ENCODE peak calls at places on chromosome 4, in nine cellular contexts. Y is mucosa of descending colon, L is MCF 10A, T is endothelial cell of umbilical vein, J is psoas muscle, F is upper lobe of right lung, B is activated B cell treated with CpG ODN at 0.5 μM for 24 hours, M is bronchial epithelial cell, I is GM06990. Z is an unnamed sample.

GRCh38 chr4:39544580-39545315 is 17.5 kb upstream of the UGDH start:
- DNase-seq in T (no peak), Y (no peak), B (no peak), J (no peak), F (no peak), M (no peak), L (no peak), I (no peak), Z (no peak)

GRCh38 chr4:155220025-155220424 is 11.6 kb downstream of the NPY2R start:
- DNase-seq in M (peak), B (no peak), I (no peak), Y (no peak), F (no peak), J (no peak), L (no peak), T (no peak), Z (no peak)

GRCh38 chr4:25889626-25890025 is 24.4 kb upstream of the SMIM20 start:
- DNase-seq in I (no peak), B (no peak), M (no peak), L (no peak), T (no peak), Y (no peak), J (no peak), F (no peak), Z (no peak)

GRCh38 chr4:140102406-140102805 is 51.6 kb downstream of the MAML3 start:
- DNase-seq in B (no peak), M (peak), F (no peak), J (no peak), Y (no peak), I (no peak), L (no peak), T (no peak), Z (no peak)

GRCh38 chr4:94419549-94419948 is 32.2 kb upstream of the PDLIM5 start:
- DNase-seq in I (no peak), T (no peak), F (no peak), L (no peak), M (no peak), B (no peak), Y (no peak), J (no peak), Z (no peak)

GRCh38 chr4:138609943-138610350 is 367.8 kb upstream of the SLC7A11 start:
- DNase-seq in J (no peak), M (no peak), T (no peak), F (no peak), L (peak), Y (no peak), I (no peak), B (no peak), Z (no peak)

GRCh38 chr4:109465065-109465464 is 31.4 kb downstream of the SEC24B start:
- DNase-seq in T (no peak), B (no peak), Y (no peak), J (no peak), F (no peak), M (no peak), I (no peak), L (peak), Z (no peak)

GRCh38 chr4:13378973-13379759 is 105.0 kb downstream of the RAB28 start:
- DNase-seq in T (no peak), B (no peak), L (no peak), J (no peak), Y (no peak), M (no peak), F (no peak), I (peak), Z (no peak)

GRCh38 chr4:163707873-163708272 is 213.4 kb downstream of the TMA16 start:
- DNase-seq in B (no peak), J (no peak), L (no peak), F (no peak), Y (no peak), T (no peak), I (no peak), M (no peak), Z (no peak)

GRCh38 chr4:38491854-38492478 is 172.0 kb upstream of the KLF3 start:
- DNase-seq in I (no peak), J (no peak), M (no peak), B (no peak), L (no peak), F (no peak), T (no peak), Y (no peak), Z (no peak)

GRCh38 chr4:85587952-85588351 is 113.0 kb downstream of the ARHGAP24 start:
- DNase-seq in M (no peak), J (no peak), I (no peak), B (no peak), Y (no peak), F (no peak), L (no peak), T (no peak), Z (no peak)

GRCh38 chr4:126678608-126679007 is 954.1 kb upstream of the INTU start:
- DNase-seq in Y (no peak), L (no peak), B (no peak), J (no peak), T (no peak), F (no peak), I (no peak), M (no peak), Z (no peak)

GRCh38 chr4:14787894-14788293 is 214.4 kb upstream of the CPEB2 start:
- DNase-seq in I (no peak), Y (no peak), L (peak), J (no peak), F (no peak), M (peak), B (no peak), T (peak), Z (no peak)

GRCh38 chr4:122118243-122118642 is 33.9 kb upstream of the BLTP1 start:
- DNase-seq in I (no peak), M (no peak), L (no peak), F (no peak), Y (no peak), T (no peak), J (no peak), B (no peak), Z (no peak)

GRCh38 chr4:116866116-116866515 is 219.3 kb downstream of the TRAM1L1 start:
- DNase-seq in I (no peak), M (no peak), B (no peak), L (peak), T (no peak), Y (no peak), F (no peak), J (no peak), Z (no peak)

GRCh38 chr4:15781427-15782095 is 3.4 kb downstream of the CD38 start:
- DNase-seq in Y (no peak), J (no peak), L (peak), M (peak), F (no peak), B (no peak), I (peak), T (no peak), Z (peak)

GRCh38 chr4:7552466-7552865 is 117.7 kb upstream of the PSAPL1 start:
- DNase-seq in J (no peak), I (no peak), Y (no peak), T (no peak), B (no peak), M (no peak), F (no peak), L (no peak), Z (no peak)

GRCh38 chr4:113998531-113998930 is 19.1 kb upstream of the ARSJ start:
- DNase-seq in Y (no peak), I (no peak), F (no peak), J (no peak), T (no peak), M (no peak), B (no peak), L (no peak), Z (no peak)

GRCh38 chr4:61200195-61200990 is at the start of gene ADGRL3:
- DNase-seq in F (no peak), B (no peak), I (no peak), J (peak), T (no peak), M (no peak), Y (no peak), L (peak), Z (no peak)

GRCh38 chr4:186792994-186793393 is 69.3 kb upstream of the FAT1 start:
- DNase-seq in I (no peak), T (no peak), B (no peak), J (no peak), F (no peak), Y (no peak), M (no peak), L (no peak), Z (no peak)

GRCh38 chr4:151276787-151277557 is at the start of gene PRSS48:
- DNase-seq in B (no peak), F (peak), Y (no peak), J (peak), M (peak), I (peak), L (peak), T (peak), Z (no peak)

GRCh38 chr4:168654206-168655174 is 157.6 kb downstream of the PALLD start:
- DNase-seq in J (no peak), M (peak), I (no peak), F (no peak), T (no peak), L (peak), Y (peak), B (no peak), Z (no peak)

GRCh38 chr4:44961001-44961755 is 234.8 kb upstream of the GNPDA2 start:
- DNase-seq in M (peak), L (no peak), T (no peak), B (no peak), J (no peak), F (no peak), Y (no peak), I (no peak), Z (no peak)

GRCh38 chr4:121535351-121535750 is 154.5 kb upstream of the QRFPR start:
- DNase-seq in M (no peak), J (no peak), T (no peak), Y (no peak), I (no peak), L (no peak), B (no peak), F (no peak), Z (no peak)

GRCh38 chr4:186902361-186902760 is 178.7 kb upstream of the FAT1 start:
- DNase-seq in Y (no peak), J (no peak), M (no peak), I (no peak), F (no peak), L (no peak), T (no peak), B (no peak), Z (no peak)

GRCh38 chr4:177460460-177460859 is 18.2 kb upstream of the AGA start:
- DNase-seq in T (no peak), I (no peak), F (no peak), Y (no peak), M (no peak), L (no peak), J (no peak), B (no peak), Z (no peak)

GRCh38 chr4:69066945-69067344 is 29.3 kb upstream of the UGT2B7 start:
- DNase-seq in F (no peak), T (peak), M (peak), B (no peak), J (no peak), I (no peak), L (peak), Y (no peak), Z (no peak)

GRCh38 chr4:137705171-137705783 is 173.0 kb upstream of the PCDH18 start:
- DNase-seq in I (no peak), M (peak), T (no peak), Y (no peak), B (no peak), F (no peak), J (no peak), L (peak), Z (no peak)

GRCh38 chr4:117134386-117134785 is 49.0 kb upstream of the TRAM1L1 start:
- DNase-seq in Y (no peak), T (peak), L (peak), J (no peak), F (no peak), B (no peak), M (peak), I (no peak), Z (no peak)

GRCh38 chr4:154491731-154492249 is at the start of gene DCHS2:
- DNase-seq in T (no peak), F (no peak), J (peak), M (no peak), I (peak), L (no peak), Y (peak), B (no peak), Z (no peak)

GRCh38 chr4:83931659-83932058 is 395.8 kb downstream of the GPAT3 start:
- DNase-seq in Y (no peak), J (no peak), B (no peak), F (no peak), T (no peak), M (no peak), L (no peak), I (no peak), Z (no peak)

GRCh38 chr4:124279741-124280140 is 432.8 kb downstream of the ANKRD50 start:
- DNase-seq in J (no peak), L (no peak), I (no peak), Y (no peak), B (no peak), T (no peak), F (no peak), M (no peak), Z (no peak)

GRCh38 chr4:26269038-26269437 is 51.8 kb upstream of the RBPJ start:
- DNase-seq in M (no peak), I (no peak), B (no peak), J (no peak), F (no peak), T (no peak), Y (no peak), L (no peak), Z (no peak)

GRCh38 chr4:66574145-66574978 is 904.1 kb upstream of the EPHA5 start:
- DNase-seq in I (no peak), F (no peak), L (peak), M (no peak), T (no peak), J (no peak), Y (no peak), B (no peak), Z (no peak)

GRCh38 chr4:154620111-154620510 is 7.7 kb upstream of the FGG start:
- DNase-seq in F (no peak), I (no peak), Y (no peak), T (no peak), L (no peak), B (no peak), M (no peak), J (no peak), Z (no peak)

GRCh38 chr4:4430492-4431195 is 43.7 kb downstream of the NSG1 start:
- DNase-seq in M (peak), Y (no peak), F (no peak), L (peak), I (no peak), B (no peak), J (no peak), T (peak), Z (no peak)

GRCh38 chr4:26028133-26028792 is 114.2 kb downstream of the SMIM20 start:
- DNase-seq in L (no peak), B (no peak), I (no peak), T (no peak), F (no peak), Y (no peak), J (no peak), M (no peak), Z (no peak)

GRCh38 chr4:4364486-4365208 is 22.3 kb upstream of the NSG1 start:
- DNase-seq in L (no peak), B (no peak), M (no peak), F (no peak), J (no peak), T (no peak), I (no peak), Y (no peak), Z (no peak)

GRCh38 chr4:29131304-29131703 is 1588.9 kb upstream of the PCDH7 start:
- DNase-seq in B (no peak), T (no peak), J (no peak), L (peak), I (no peak), F (no peak), Y (no peak), M (no peak), Z (no peak)
- TF ChIP-seq CTCF in B (no peak), T (no peak), J (no peak), L (no peak), I (no peak), F (no peak), Y (no peak), M (no peak), Z (no peak)

DNA sequence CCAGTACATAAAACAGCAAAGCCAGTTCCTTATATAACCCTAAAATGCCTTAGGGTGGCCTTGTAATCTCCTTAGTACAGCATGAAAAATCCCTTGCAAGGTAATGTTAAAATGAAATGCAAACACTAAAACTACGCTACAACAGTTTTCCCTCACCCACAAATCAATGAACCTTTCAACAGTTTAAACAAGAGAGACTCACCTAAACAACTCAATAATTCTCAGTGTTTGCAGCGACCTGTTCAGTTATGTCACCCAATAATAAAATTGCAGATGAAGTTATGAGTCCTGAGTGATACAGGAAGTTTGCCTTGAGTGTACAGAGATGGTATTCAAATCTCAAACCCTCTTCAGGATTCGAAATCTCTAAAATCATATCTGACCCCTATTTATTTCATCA is 25.3 kb downstream of the TSPAN5 start:
- DNase-seq in T (no peak), L (no peak), M (no peak), F (no peak), J (no peak), Y (no peak), B (no peak), I (no peak), Z (no peak)
- TF ChIP-seq CTCF in T (no peak), L (no peak), M (no peak), F (no peak), J (no peak), Y (no peak), B (no peak), I (no peak), Z (no peak)

DNA sequence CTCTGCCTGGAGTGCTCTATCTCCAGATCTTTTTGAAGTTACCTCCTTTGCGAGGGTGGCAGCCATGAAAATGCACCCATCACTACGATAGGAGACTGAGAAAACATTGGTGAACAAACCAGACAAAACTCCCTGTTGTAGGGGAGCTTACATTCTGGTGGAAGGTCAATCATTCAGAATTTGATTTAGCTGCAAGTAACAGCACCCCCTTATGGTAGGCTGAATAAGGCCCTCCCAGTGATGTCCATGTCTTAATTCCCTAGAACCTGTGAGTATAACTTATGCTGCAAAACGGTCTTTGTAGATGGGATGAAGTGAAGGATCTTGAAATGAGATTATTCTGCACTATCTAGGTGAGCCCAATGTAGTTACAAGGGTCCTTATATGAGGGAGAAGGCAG is 5.6 kb upstream of the TEC start:
- DNase-seq in B (no peak), J (no peak), I (no peak), L (peak), Y (no peak), T (no peak), F (no peak), M (peak), Z (no peak)
- TF ChIP-seq CTCF in B (no peak), J (peak), I (peak), L (peak), Y (peak), T (peak), F (peak), M (peak), Z (peak)

GRCh38 chr4:141220655-141221605 is at the start of gene ZNF330:
- DNase-seq in T (peak), Y (peak), F (peak), J (peak), I (peak), L (peak), B (peak), M (peak), Z (peak)
- TF ChIP-seq CTCF in T (peak), Y (no peak), F (peak), J (peak), I (peak), L (no peak), B (no peak), M (peak), Z (no peak)

GRCh38 chr4:147596377-147596776 is 20.8 kb upstream of the TMEM184C start:
- DNase-seq in J (no peak), T (peak), F (no peak), L (peak), I (no peak), Y (no peak), M (peak), B (no peak), Z (no peak)
- TF ChIP-seq CTCF in J (no peak), T (no peak), F (no peak), L (no peak), I (no peak), Y (no peak), M (no peak), B (no peak), Z (no peak)

GRCh38 chr4:76439491-76439890 is 4.5 kb downstream of the SHROOM3 start:
- DNase-seq in Y (no peak), M (no peak), B (no peak), F (no peak), L (no peak), T (no peak), I (no peak), J (no peak), Z (no peak)

GRCh38 chr4:76430519-76431388 is 4.3 kb upstream of the SHROOM3 start:
- DNase-seq in I (peak), F (no peak), M (peak), J (no peak), Y (no peak), T (peak), B (no peak), L (peak), Z (no peak)

GRCh38 chr4:76434901-76435688 is at the start of gene SHROOM3:
- DNase-seq in Y (no peak), L (peak), F (no peak), M (peak), B (no peak), I (no peak), T (no peak), J (no peak), Z (no peak)

DNA sequence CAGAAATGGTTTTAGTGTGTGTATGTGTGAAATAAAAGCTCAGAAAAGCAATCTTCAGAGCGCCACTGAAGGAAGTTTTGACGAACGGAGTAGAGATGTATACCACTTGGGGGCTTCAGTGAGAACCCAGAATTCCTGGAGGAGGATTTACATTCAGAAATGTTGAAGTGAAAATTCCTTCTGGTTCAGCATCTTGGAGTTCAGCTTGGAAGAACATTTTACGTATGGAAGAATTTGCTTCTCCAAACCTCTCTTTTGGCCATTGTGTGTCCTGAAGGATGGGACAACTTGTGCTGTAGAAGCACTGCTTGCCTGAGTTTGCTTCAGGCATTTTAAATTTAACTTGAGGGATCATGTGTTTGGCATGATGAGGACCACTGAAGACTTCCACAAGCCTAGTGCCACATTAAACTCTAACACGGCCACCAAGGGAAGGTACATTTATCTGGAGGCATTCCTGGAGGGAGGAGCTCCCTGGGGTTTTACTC is 704 bp downstream of the SHROOM3 start:
- DNase-seq in I (no peak), F (no peak), B (no peak), Y (no peak), T (no peak), M (no peak), L (no peak), J (no peak), Z (no peak)
- TF ChIP-seq CTCF in I (no peak), F (no peak), B (no peak), Y (no peak), T (no peak), M (no peak), L (no peak), J (no peak), Z (no peak)

GRCh38 chr4:178577933-178578332 is 1135.7 kb upstream of the AGA start:
- DNase-seq in B (no peak), T (no peak), I (no peak), M (no peak), F (no peak), Y (no peak), L (peak), J (no peak), Z (no peak)
- TF ChIP-seq CTCF in B (no peak), T (no peak), I (no peak), M (no peak), F (no peak), Y (no peak), L (no peak), J (no peak), Z (no peak)